ENCODE peak calls at places on chromosomes 16 and 17, in eight cellular contexts. K is stomach, J is fibroblast of lung, V is mucosa of descending colon, T is SK-N-SH, S is heart left ventricle, G is ovary, Y is prostate gland. H is an unnamed sample. For H3K9me3, the result is how much of the 10 kb centered on the place peaks cover.

GRCh38 chr16:77686385-77686784 is 35.9 kb upstream of the NUDT7 start:
- DNase-seq in K (no peak), J (no peak), V (no peak), T (no peak), S (no peak), G (no peak), Y (no peak), H (no peak)

GRCh38 chr17:50918933-50919296 is 52.8 kb upstream of the TOB1 start:
- DNase-seq in K (peak), J (peak), V (peak), T (peak), S (peak), G (no peak), Y (no peak), H (no peak)

GRCh38 chr16:58366247-58367031 is 25.8 kb upstream of the GINS3 start:
- DNase-seq in K (no peak), J (peak), V (no peak), T (no peak), S (no peak), G (no peak), Y (no peak), H (no peak)

GRCh38 chr16:24883714-24884151 is 38.0 kb downstream of the SLC5A11 start:
- DNase-seq in K (no peak), J (no peak), V (no peak), T (no peak), S (no peak), G (no peak), Y (no peak), H (no peak)

GRCh38 chr16:53892155-53892554 is 188.2 kb downstream of the FTO start:
- DNase-seq in K (peak), J (peak), V (peak), T (peak), S (peak), G (peak), Y (peak), H (no peak)

GRCh38 chr16:54931041-54931756 is 534 bp downstream of the IRX5 start:
- DNase-seq in K (no peak), J (peak), V (peak), T (peak), S (peak), G (peak), Y (no peak), H (peak)

GRCh38 chr17:30970757-30971567 is at the start of gene RNF135:
- DNase-seq in K (peak), J (peak), V (peak), T (no peak), S (peak), G (peak), Y (peak), H (peak)

GRCh38 chr16:80974649-80975376 is 31.9 kb downstream of the CMC2 start:
- DNase-seq in K (no peak), J (no peak), V (no peak), T (no peak), S (no peak), G (no peak), Y (no peak), H (no peak)

GRCh38 chr17:62898239-62898864 is 67.7 kb upstream of the TANC2 start:
- DNase-seq in K (no peak), J (no peak), V (no peak), T (peak), S (peak), G (no peak), Y (no peak), H (no peak)

GRCh38 chr17:45171338-45172231 is 9.9 kb downstream of the HEXIM2 start:
- DNase-seq in K (peak), J (no peak), V (peak), T (no peak), S (peak), G (no peak), Y (peak), H (peak)

GRCh38 chr17:4033751-4034251 is 69.6 kb upstream of the ATP2A3 start:
- DNase-seq in K (no peak), J (no peak), V (peak), T (no peak), S (no peak), G (no peak), Y (no peak), H (no peak)

GRCh38 chr16:83599789-83600462 is 207.9 kb upstream of the HSBP1 start:
- DNase-seq in K (no peak), J (no peak), V (no peak), T (no peak), S (no peak), G (no peak), Y (no peak), H (no peak)

GRCh38 chr17:42659079-42659931 is at the start of gene TUBG2:
- DNase-seq in K (peak), J (peak), V (peak), T (peak), S (peak), G (peak), Y (peak), H (peak)

GRCh38 chr16:71387045-71387871 is 28.7 kb downstream of the CALB2 start:
- DNase-seq in K (no peak), J (no peak), V (no peak), T (no peak), S (no peak), G (no peak), Y (no peak), H (no peak)

GRCh38 chr16:64381979-64382378 is 739.9 kb downstream of the CDH11 start:
- DNase-seq in K (no peak), J (no peak), V (no peak), T (no peak), S (no peak), G (no peak), Y (no peak), H (peak)

GRCh38 chr16:86536621-86537020 is 18.4 kb downstream of the MTHFSD start:
- DNase-seq in K (no peak), J (no peak), V (no peak), T (no peak), S (no peak), G (no peak), Y (no peak), H (no peak)

GRCh38 chr17:41547378-41547841 is 19.3 kb upstream of the KRT19 start:
- DNase-seq in K (no peak), J (peak), V (peak), T (no peak), S (no peak), G (peak), Y (no peak), H (no peak)

GRCh38 chr17:28895794-28896447 is 1.6 kb downstream of the FLOT2 start:
- DNase-seq in K (no peak), J (no peak), V (no peak), T (no peak), S (no peak), G (no peak), Y (no peak), H (no peak)

GRCh38 chr17:38428150-38428642 is at the start of gene ARHGAP23:
- DNase-seq in K (peak), J (peak), V (peak), T (peak), S (peak), G (peak), Y (peak), H (peak)

GRCh38 chr16:66635406-66635805 is 30.9 kb downstream of the CMTM3 start:
- DNase-seq in K (no peak), J (no peak), V (no peak), T (no peak), S (no peak), G (no peak), Y (no peak), H (no peak)

GRCh38 chr16:24639769-24640168 is 89.7 kb upstream of the TNRC6A start:
- DNase-seq in K (no peak), J (no peak), V (no peak), T (no peak), S (no peak), G (no peak), Y (no peak), H (no peak)

GRCh38 chr17:46732754-46733398 is 85.6 kb downstream of the WNT3 start:
- DNase-seq in K (no peak), J (no peak), V (no peak), T (no peak), S (no peak), G (no peak), Y (no peak), H (no peak)

GRCh38 chr17:31908386-31908785 is 6.9 kb upstream of the UTP6 start:
- DNase-seq in K (no peak), J (no peak), V (peak), T (no peak), S (no peak), G (no peak), Y (no peak), H (no peak)

GRCh38 chr17:29113334-29113733 is 66.9 kb downstream of the MYO18A start:
- DNase-seq in K (no peak), J (no peak), V (no peak), T (no peak), S (no peak), G (no peak), Y (no peak), H (peak)

GRCh38 chr16:16021988-16022682 is 72.7 kb downstream of the ABCC1 start:
- DNase-seq in K (peak), J (peak), V (peak), T (peak), S (peak), G (peak), Y (peak), H (peak)

GRCh38 chr17:61305024-61305423 is 94.6 kb upstream of the TBX2 start:
- DNase-seq in K (no peak), J (no peak), V (no peak), T (no peak), S (no peak), G (no peak), Y (no peak), H (no peak)

GRCh38 chr16:84959045-84959576 is 52.2 kb downstream of the ZDHHC7 start:
- DNase-seq in K (no peak), J (no peak), V (no peak), T (no peak), S (no peak), G (no peak), Y (no peak), H (no peak)

DNA sequence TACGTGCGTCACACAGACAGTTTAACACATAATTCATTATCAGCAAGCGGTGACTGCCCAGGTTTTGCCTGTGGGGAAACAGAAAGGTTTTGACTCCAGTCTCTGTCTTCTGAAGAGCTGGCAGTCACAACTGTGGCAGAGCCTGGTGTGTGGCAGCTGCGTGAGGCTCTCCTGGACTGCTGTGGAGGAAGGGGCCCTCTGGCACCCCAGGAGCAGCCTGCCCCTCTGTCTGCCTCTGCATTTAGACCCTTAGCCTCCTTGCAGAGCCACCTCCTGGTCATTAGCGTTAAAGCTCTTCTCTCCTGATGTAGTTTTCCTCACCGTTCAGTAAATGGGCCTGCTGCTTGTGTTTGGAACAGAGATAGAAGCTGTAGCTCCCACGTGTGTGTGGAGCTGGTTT is 10.9 kb downstream of the RAB40C start:
- DNase-seq in K (no peak), J (no peak), V (no peak), T (peak), S (no peak), G (no peak), Y (no peak), H (no peak)
- TF ChIP-seq CTCF in K (no peak), J (peak), V (no peak), T (peak), S (no peak), G (no peak), Y (no peak), H (no peak)

DNA sequence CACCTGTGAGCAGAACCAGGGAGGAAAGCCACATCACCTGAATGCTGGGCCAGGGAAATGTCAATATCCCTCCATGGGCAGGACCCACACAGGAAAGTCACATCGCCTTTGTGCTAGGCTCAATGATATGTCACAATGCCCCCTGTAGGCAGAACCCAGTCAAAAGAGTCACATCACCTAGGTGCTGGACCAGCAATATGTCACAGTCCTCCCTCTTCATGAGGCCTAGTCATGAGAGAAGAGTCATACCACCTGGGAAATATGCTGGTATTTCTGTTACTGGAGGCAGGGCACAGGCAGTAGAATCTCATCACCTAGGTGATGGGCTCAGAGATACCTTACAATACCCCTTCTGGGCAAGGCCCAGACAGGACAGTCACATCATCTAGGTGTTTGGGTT is 1843.4 kb downstream of the TP53TG3F start:
- DNase-seq in K (no peak), J (no peak), V (no peak), T (no peak), S (no peak), G (no peak), Y (no peak), H (no peak)
- H3K9me3 ChIP-seq in K (under half), J (under half), V (under half), T (under half), S (under half), G (under half), Y (under half), H (under half)

DNA sequence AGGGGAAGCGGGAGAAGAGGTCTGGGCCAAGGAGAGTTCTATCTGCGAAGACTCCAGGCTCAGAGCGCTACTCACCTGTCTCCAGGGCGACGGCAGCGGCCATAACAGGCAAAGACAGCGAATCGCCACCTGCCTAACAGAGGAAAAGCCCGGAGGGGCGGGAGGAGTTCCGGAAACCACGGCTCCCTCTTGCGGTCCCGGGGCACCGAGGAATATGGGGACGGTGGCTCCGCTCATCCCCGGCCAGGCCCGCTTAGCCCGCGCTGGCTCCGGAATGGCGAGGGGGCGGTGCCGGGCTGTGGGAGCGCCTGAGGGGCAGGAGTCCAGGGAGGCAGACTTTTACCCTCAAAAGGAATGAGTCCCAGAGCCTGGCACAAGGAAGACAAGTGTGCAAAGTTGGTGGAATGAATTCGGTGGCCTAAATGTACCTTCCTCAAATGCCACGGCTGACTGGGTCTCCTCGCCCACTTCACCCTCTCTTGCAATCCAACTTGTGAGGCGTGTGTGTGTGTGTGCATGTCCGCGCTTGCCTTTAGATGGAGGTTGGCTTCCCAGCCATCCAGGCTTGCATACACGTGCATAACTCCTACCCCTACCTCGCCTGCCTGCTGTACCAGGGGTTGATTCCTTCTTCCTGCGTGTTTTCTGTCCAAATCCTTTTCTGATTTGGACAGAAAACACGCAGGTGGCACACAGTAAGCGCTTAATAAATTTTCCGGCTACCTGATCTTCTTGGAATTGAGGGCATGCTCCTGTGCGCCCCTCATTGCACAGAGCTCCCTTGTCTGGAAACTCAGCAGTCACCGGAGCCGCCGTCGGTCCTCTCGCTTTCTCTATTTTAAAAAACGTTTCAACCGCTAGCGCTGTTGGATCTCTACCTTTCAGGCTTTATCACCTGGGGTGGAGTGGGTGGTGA is 3.5 kb downstream of the C17orf100 start:
- DNase-seq in K (peak), J (peak), V (no peak), T (no peak), S (no peak), G (no peak), Y (peak), H (no peak)
- TF ChIP-seq CTCF in K (no peak), J (peak), V (no peak), T (no peak), S (no peak), G (no peak), Y (no peak), H (no peak)

GRCh38 chr16:48311242-48311641 is 63.9 kb upstream of the ABCC11 start:
- DNase-seq in K (no peak), J (no peak), V (no peak), T (no peak), S (no peak), G (no peak), Y (no peak), H (no peak)

GRCh38 chr16:48308535-48308934 is 61.2 kb upstream of the ABCC11 start:
- DNase-seq in K (no peak), J (no peak), V (no peak), T (no peak), S (no peak), G (no peak), Y (no peak), H (no peak)
- H3K9me3 ChIP-seq in K (under half), J (under half), V (under half), T (under half), S (under half), G (under half), Y (under half), H (under half)

H was measured in psoas muscle.